ENCODE peak calls at places on chromosomes 16 and 17, in six cellular contexts. H, D, F, X, R and S are unnamed samples.

GRCh38 chr17:31558748-31559646 is 167.5 kb downstream of the RAB11FIP4 start:
- DNase-seq in H (peak; percentile 81), D (peak; percentile 87), F (peak; percentile 76), X (peak; percentile 42), R (peak; percentile 57), S (peak; percentile 92)

GRCh38 chr16:11721781-11722467 is 20.7 kb downstream of the TXNDC11 start:
- DNase-seq in H (no peak), D (no peak), F (no peak), X (no peak), R (no peak), S (no peak)

GRCh38 chr16:49048557-49048956 is 233.1 kb downstream of the CBLN1 start:
- DNase-seq in H (no peak), D (no peak), F (no peak), X (peak; percentile 31), R (no peak), S (peak; percentile 57)

GRCh38 chr16:84271037-84271436 is 23.6 kb upstream of the WFDC1 start:
- DNase-seq in H (no peak), D (no peak), F (no peak), X (no peak), R (no peak), S (no peak)

GRCh38 chr16:51151435-51151950 is 423 bp upstream of the SALL1 start:
- DNase-seq in H (no peak), D (peak; percentile 67), F (peak; percentile 27), X (no peak), R (no peak), S (peak; percentile 78)

GRCh38 chr16:11232852-11233726 is 22.9 kb downstream of the SOCS1 start:
- DNase-seq in H (no peak), D (no peak), F (peak; percentile 48), X (no peak), R (no peak), S (no peak)

GRCh38 chr17:72416054-72416691 is 295.4 kb downstream of the SOX9 start:
- DNase-seq in H (no peak), D (no peak), F (peak; percentile 85), X (no peak), R (no peak), S (peak; percentile 74)

GRCh38 chr16:58110590-58111330 is 18.4 kb downstream of the CFAP20 start:
- DNase-seq in H (no peak), D (no peak), F (no peak), X (no peak), R (no peak), S (no peak)

GRCh38 chr17:75814900-75815373 is 29.3 kb downstream of the UNC13D start:
- DNase-seq in H (peak; percentile 59), D (no peak), F (no peak), X (no peak), R (no peak), S (peak; percentile 34)

GRCh38 chr17:81253358-81254131 is 14.4 kb downstream of the NDUFAF8 start:
- DNase-seq in H (peak; percentile 43), D (no peak), F (no peak), X (no peak), R (no peak), S (peak; percentile 42)

GRCh38 chr16:63617047-63617989 is 1504.5 kb downstream of the CDH11 start:
- DNase-seq in H (peak; percentile 3), D (peak; percentile 12), F (no peak), X (no peak), R (no peak), S (no peak)

GRCh38 chr17:3719265-3719664 is 4.4 kb upstream of the HASPIN start:
- DNase-seq in H (no peak), D (no peak), F (no peak), X (no peak), R (no peak), S (no peak)

GRCh38 chr16:27760845-27761176 is 210.9 kb downstream of the KATNIP start:
- DNase-seq in H (no peak), D (no peak), F (no peak), X (no peak), R (no peak), S (no peak)

GRCh38 chr17:44931376-44931775 is 16.1 kb upstream of the GFAP start:
- DNase-seq in H (no peak), D (no peak), F (no peak), X (no peak), R (no peak), S (no peak)

GRCh38 chr17:9760336-9760735 is 31.1 kb downstream of the DHRS7C start:
- DNase-seq in H (no peak), D (no peak), F (no peak), X (no peak), R (no peak), S (no peak)

GRCh38 chr17:36149296-36149820 is 27.1 kb downstream of the TBC1D3B start:
- DNase-seq in H (no peak), D (peak; percentile 42), F (no peak), X (no peak), R (peak; percentile 28), S (peak; percentile 17)

GRCh38 chr17:27354491-27355081 is 60.7 kb downstream of the WSB1 start:
- DNase-seq in H (no peak), D (no peak), F (no peak), X (no peak), R (no peak), S (no peak)

GRCh38 chr16:49327466-49327865 is 45.8 kb upstream of the CBLN1 start:
- DNase-seq in H (no peak), D (no peak), F (no peak), X (no peak), R (no peak), S (no peak)

GRCh38 chr16:56589141-56590039 is at the start of gene MT3:
- DNase-seq in H (no peak), D (no peak), F (no peak), X (no peak), R (no peak), S (no peak)

GRCh38 chr16:56588781-56589140 is 567 bp upstream of the MT3 start:
- DNase-seq in H (no peak), D (no peak), F (no peak), X (no peak), R (no peak), S (no peak)

GRCh38 chr16:56580391-56581048 is 8.8 kb upstream of the MT3 start:
- DNase-seq in H (no peak), D (no peak), F (no peak), X (no peak), R (no peak), S (no peak)

GRCh38 chr16:56584276-56584675 is 5.1 kb upstream of the MT3 start:
- DNase-seq in H (no peak), D (no peak), F (no peak), X (no peak), R (no peak), S (no peak)

DNA sequence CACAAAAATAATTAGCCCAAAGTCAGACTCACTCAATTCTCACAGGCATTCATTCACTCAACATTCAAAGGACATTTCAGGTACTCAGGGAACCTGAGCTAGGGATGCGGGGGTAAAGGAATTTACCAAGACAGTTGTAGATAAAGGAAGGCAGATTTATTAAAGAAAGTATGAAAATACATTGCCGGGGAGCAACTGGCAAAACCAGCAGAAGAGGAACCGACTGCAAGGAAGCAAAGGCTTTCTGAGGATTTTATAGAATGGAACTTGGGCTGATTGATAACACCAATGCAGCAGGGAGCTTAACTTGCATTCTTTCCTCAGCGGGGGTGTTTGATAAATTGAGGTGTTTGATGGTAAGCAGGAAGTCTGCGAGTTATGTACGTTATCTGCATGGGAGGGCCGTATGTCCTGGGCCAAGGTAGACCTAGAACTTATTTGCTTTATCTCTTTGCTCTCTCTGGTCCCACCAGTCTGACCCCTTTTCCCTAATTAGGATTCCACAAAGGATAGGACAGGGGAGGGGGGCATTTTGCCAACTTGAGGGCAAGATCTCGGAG is 5.9 kb upstream of the MT3 start:
- DNase-seq in H (no peak), D (no peak), F (no peak), X (no peak), R (no peak), S (no peak)
- H3K27me3 ChIP-seq in H (peaks cover 5% of the 10 kb centered on the region), D (no peaks in the 10 kb centered on the region), F (no peaks in the 10 kb centered on the region), X (peaks cover 3% of the 10 kb centered on the region), R (no peaks in the 10 kb centered on the region), S (peaks cover 23% of the 10 kb centered on the region)

GRCh38 chr17:77379837-77380236 is 239.1 kb downstream of the SEC14L1 start:
- DNase-seq in H (no peak), D (no peak), F (no peak), X (no peak), R (no peak), S (no peak)

GRCh38 chr17:77380411-77381184 is 239.8 kb downstream of the SEC14L1 start:
- DNase-seq in H (no peak), D (no peak), F (no peak), X (no peak), R (no peak), S (no peak)

GRCh38 chr17:77381731-77382130 is 241.0 kb downstream of the SEC14L1 start:
- DNase-seq in H (no peak), D (no peak), F (no peak), X (no peak), R (no peak), S (no peak)

GRCh38 chr17:77382356-77382911 is 241.7 kb downstream of the SEC14L1 start:
- DNase-seq in H (no peak), D (no peak), F (no peak), X (no peak), R (no peak), S (no peak)

GRCh38 chr17:77381185-77381700 is 240.5 kb downstream of the SEC14L1 start:
- DNase-seq in H (no peak), D (no peak), F (no peak), X (no peak), R (no peak), S (no peak)
- H3K4me1 ChIP-seq in H (peaks cover 18% of the 10 kb centered on the region), D (peaks cover 75% of the 10 kb centered on the region), F (peaks cover 66% of the 10 kb centered on the region), X (peaks cover 5% of the 10 kb centered on the region), R (peaks cover 89% of the 10 kb centered on the region), S (peaks cover 44% of the 10 kb centered on the region)

GRCh38 chr16:30948956-30949654 is at the start of gene ORAI3:
- DNase-seq in H (peak; percentile 52), D (peak; percentile 80), F (peak; percentile 68), X (no peak), R (peak; percentile 61), S (peak; percentile 45)

GRCh38 chr16:30949655-30950515 is 1.0 kb downstream of the ORAI3 start:
- DNase-seq in H (peak; percentile 50), D (peak; percentile 74), F (peak; percentile 89), X (peak; percentile 79), R (peak; percentile 88), S (peak; percentile 69)

GRCh38 chr16:30951785-30952184 is 2.9 kb downstream of the ORAI3 start:
- DNase-seq in H (peak; percentile 67), D (peak; percentile 85), F (peak; percentile 67), X (no peak), R (peak; percentile 73), S (no peak)

GRCh38 chr16:30951193-30951592 is 2.3 kb downstream of the ORAI3 start:
- DNase-seq in H (no peak), D (no peak), F (no peak), X (no peak), R (no peak), S (no peak)

GRCh38 chr16:30950516-30951073 is 1.7 kb downstream of the ORAI3 start:
- DNase-seq in H (no peak), D (no peak), F (no peak), X (no peak), R (no peak), S (no peak)
- H3K4me3 ChIP-seq in H (peak overlapping the region; percentile 58), D (no peak overlapping the region), F (peak overlapping the region; percentile 84), X (peak overlapping the region; percentile 65), R (peak overlapping the region; percentile 78), S (no peak overlapping the region)

GRCh38 chr16:30567160-30567990 is 4.1 kb downstream of the ZNF688 start:
- DNase-seq in H (no peak), D (no peak), F (no peak), X (no peak), R (no peak), S (no peak)
- H3K27me3 ChIP-seq in H (no peaks in the 10 kb centered on the region), D (no peaks in the 10 kb centered on the region), F (no peaks in the 10 kb centered on the region), X (no peaks in the 10 kb centered on the region), R (no peaks in the 10 kb centered on the region), S (no peaks in the 10 kb centered on the region)

GRCh38 chr17:14317383-14317782 is 16.5 kb downstream of the HS3ST3B1 start:
- DNase-seq in H (no peak), D (no peak), F (no peak), X (no peak), R (no peak), S (no peak)
- H3K4me1 ChIP-seq in H (no peaks in the 10 kb centered on the region), D (no peaks in the 10 kb centered on the region), F (no peaks in the 10 kb centered on the region), X (no peaks in the 10 kb centered on the region), R (no peaks in the 10 kb centered on the region), S (peaks cover 3% of the 10 kb centered on the region)